ENCODE peak calls at places on chromosomes 6 and 20, in six cellular contexts. X, N, T, E, M and I are unnamed samples.

GRCh38 chr6:40937491-40937890 is 101.5 kb downstream of the UNC5CL start:
- DNase-seq in M (no peak), N (no peak), X (no peak), T (no peak), E (no peak), I (no peak)

GRCh38 chr20:8385247-8385646 is 253.2 kb downstream of the PLCB1 start:
- DNase-seq in X (peak), E (no peak), T (peak), M (no peak), N (peak), I (no peak)

GRCh38 chr20:56945057-56945456 is 316.0 kb downstream of the TFAP2C start:
- DNase-seq in E (no peak), X (peak), T (no peak), N (peak), M (no peak), I (no peak)

GRCh38 chr6:40755046-40755681 is 168.0 kb upstream of the LRFN2 start:
- DNase-seq in M (no peak), N (peak), X (no peak), E (no peak), T (no peak), I (no peak)

GRCh38 chr20:51249215-51249614 is 226.3 kb upstream of the KCNG1 start:
- DNase-seq in T (no peak), X (no peak), N (no peak), E (no peak), M (no peak), I (no peak)

GRCh38 chr6:156057869-156058268 is 602.2 kb upstream of the NOX3 start:
- DNase-seq in X (no peak), T (no peak), E (no peak), N (no peak), M (no peak), I (no peak)

GRCh38 chr6:90216081-90216977 is 80.3 kb downstream of the BACH2 start:
- DNase-seq in T (no peak), N (no peak), E (no peak), X (no peak), M (no peak), I (no peak)

GRCh38 chr6:116512155-116512559 is 718 bp downstream of the CALHM5 start:
- DNase-seq in E (peak), M (no peak), T (no peak), N (peak), X (no peak), I (no peak)

GRCh38 chr6:30963641-30964040 is 19.9 kb upstream of the MUC21 start:
- DNase-seq in E (no peak), X (no peak), T (no peak), M (no peak), N (no peak), I (no peak)

GRCh38 chr6:153328194-153328593 is 197.1 kb upstream of the RGS17 start:
- DNase-seq in T (no peak), M (no peak), X (no peak), N (no peak), E (no peak), I (no peak)

GRCh38 chr6:125077453-125077852 is 76.1 kb upstream of the TPD52L1 start:
- DNase-seq in M (no peak), X (no peak), T (no peak), E (no peak), N (no peak), I (no peak)

GRCh38 chr6:98458713-98459112 is 375.7 kb upstream of the POU3F2 start:
- DNase-seq in X (no peak), N (no peak), E (no peak), T (no peak), M (no peak), I (no peak)

GRCh38 chr6:117624869-117625481 is 22.7 kb upstream of the GOPC start:
- DNase-seq in M (no peak), E (no peak), X (no peak), N (no peak), T (no peak), I (no peak)

GRCh38 chr20:21523895-21524294 is 10.0 kb upstream of the NKX2-2 start:
- DNase-seq in T (no peak), E (no peak), X (no peak), M (no peak), N (no peak), I (no peak)

GRCh38 chr6:165249808-165250207 is 59.6 kb downstream of the C6orf118 start:
- DNase-seq in M (no peak), N (no peak), E (no peak), T (no peak), X (no peak), I (no peak)

GRCh38 chr6:87905101-87905517 is 142.5 kb upstream of the SPACA1 start:
- DNase-seq in E (peak), T (no peak), X (no peak), N (no peak), M (no peak), I (no peak)

GRCh38 chr6:14511192-14511591 is 393.6 kb downstream of the CD83 start:
- DNase-seq in T (no peak), X (no peak), N (no peak), M (no peak), E (no peak), I (no peak)

GRCh38 chr6:145310116-145310515 is 425.2 kb downstream of the EPM2A start:
- DNase-seq in T (no peak), M (no peak), N (peak), E (no peak), X (no peak), I (no peak)

GRCh38 chr20:41592516-41593192 is 25.5 kb downstream of the CHD6 start:
- DNase-seq in X (no peak), M (no peak), N (no peak), E (no peak), T (no peak), I (no peak)